ENCODE peak calls at places on chromosome 2, in seven cellular contexts. W is ascending aorta, R is NCI-H1105 treated with DMSO at 0.1 percent for 48 hours, M is suprapubic skin, Z is H7, P is NCI-H510A treated with DMSO at 0.1 percent for 48 hours, J is T1000. L is an unnamed sample.

GRCh38 chr2:146633159-146633558 is 1211.7 kb upstream of the ACVR2A start:
- DNase-seq in W (no peak), R (no peak), M (no peak), J (no peak), P (no peak), Z (no peak), L (no peak)

GRCh38 chr2:133790706-133791105 is 222.4 kb upstream of the NCKAP5 start:
- DNase-seq in Z (no peak), M (no peak), W (no peak), J (no peak), P (no peak), R (no peak), L (no peak)

GRCh38 chr2:25558262-25558661 is 115.1 kb downstream of the DTNB start:
- DNase-seq in Z (no peak), W (no peak), J (no peak), R (no peak), M (no peak), P (no peak), L (peak)

GRCh38 chr2:46411245-46411641 is 68.1 kb upstream of the TMEM247 start:
- DNase-seq in Z (no peak), W (no peak), J (no peak), R (no peak), M (no peak), P (no peak), L (no peak)

GRCh38 chr2:100321881-100322820 is at the start of gene LONRF2:
- DNase-seq in J (no peak), R (peak), M (no peak), Z (peak), P (peak), W (no peak), L (no peak)

GRCh38 chr2:108423502-108424251 is 25.3 kb upstream of the GCC2 start:
- DNase-seq in P (no peak), J (no peak), W (no peak), R (no peak), Z (no peak), M (no peak), L (no peak)

GRCh38 chr2:46175409-46175808 is 121.8 kb upstream of the EPAS1 start:
- DNase-seq in R (no peak), P (no peak), Z (no peak), M (no peak), J (no peak), W (no peak), L (no peak)

GRCh38 chr2:169727065-169727464 is 6.6 kb upstream of the KLHL23 start:
- DNase-seq in J (no peak), R (no peak), Z (peak), M (no peak), W (no peak), P (peak), L (no peak)

GRCh38 chr2:224751996-224752698 is 36.0 kb upstream of the CCDC195 start:
- DNase-seq in R (no peak), W (no peak), J (no peak), P (no peak), M (no peak), Z (no peak), L (no peak)

GRCh38 chr2:161586517-161587167 is 37.6 kb upstream of the SLC4A10 start:
- DNase-seq in Z (peak), P (peak), W (no peak), R (peak), M (no peak), J (no peak), L (no peak)

GRCh38 chr2:150491943-150492342 is 4.5 kb upstream of the RND3 start:
- DNase-seq in P (no peak), R (no peak), J (no peak), W (no peak), Z (no peak), M (no peak), L (no peak)

GRCh38 chr2:46230115-46230571 is 67.1 kb upstream of the EPAS1 start:
- DNase-seq in W (peak), P (no peak), R (no peak), M (no peak), Z (peak), J (no peak), L (no peak)

GRCh38 chr2:145765889-145766288 is 1246.0 kb upstream of the ZEB2 start:
- DNase-seq in M (no peak), W (no peak), P (no peak), R (no peak), J (no peak), Z (no peak), L (no peak)

GRCh38 chr2:128782411-128783192 is 463.9 kb upstream of the HS6ST1 start:
- DNase-seq in M (no peak), P (no peak), Z (peak), R (no peak), W (no peak), J (no peak), L (no peak)